ENCODE peak calls at places on chromosome 15, in eight cellular contexts. S, O, U, A, H, Q, X and M are unnamed samples.

GRCh38 chr15:40899536-40900207 is 5.4 kb downstream of the VPS18 start:
- DNase-seq in S (no peak), O (no peak), U (no peak), A (no peak), H (no peak), Q (no peak), X (no peak), M (no peak)

GRCh38 chr15:101049282-101049681 is 130.1 kb downstream of the LRRK1 start:
- DNase-seq in S (peak; percentile 17), O (no peak), U (no peak), A (no peak), H (no peak), Q (no peak), X (no peak), M (no peak)

GRCh38 chr15:59958288-59958687 is 45.8 kb upstream of the FOXB1 start:
- DNase-seq in S (no peak), O (no peak), U (no peak), A (no peak), H (no peak), Q (no peak), X (no peak), M (no peak)

GRCh38 chr15:101358895-101359294 is 63.8 kb upstream of the SNRPA1 start:
- DNase-seq in S (no peak), O (no peak), U (peak; percentile 37), A (no peak), H (no peak), Q (no peak), X (no peak), M (no peak)

GRCh38 chr15:93298901-93299300 is 209.9 kb upstream of the RGMA start:
- DNase-seq in S (no peak), O (no peak), U (no peak), A (no peak), H (no peak), Q (peak; percentile 18), X (no peak), M (no peak)

GRCh38 chr15:39746176-39746575 is 36.5 kb downstream of the FSIP1 start:
- DNase-seq in S (no peak), O (no peak), U (no peak), A (no peak), H (no peak), Q (peak; percentile 11), X (no peak), M (no peak)

GRCh38 chr15:87620393-87620792 is 636.1 kb downstream of the NTRK3 start:
- DNase-seq in S (no peak), O (no peak), U (no peak), A (no peak), H (no peak), Q (no peak), X (no peak), M (no peak)

GRCh38 chr15:31267161-31268107 is 59.2 kb upstream of the KLF13 start:
- DNase-seq in S (no peak), O (no peak), U (no peak), A (no peak), H (no peak), Q (no peak), X (no peak), M (no peak)

GRCh38 chr15:45148076-45149059 is 18.6 kb downstream of the DUOX1 start:
- DNase-seq in S (peak; percentile 82), O (no peak), U (no peak), A (no peak), H (no peak), Q (no peak), X (no peak), M (no peak)
- TF ChIP-seq REST in S (no peak), O (no peak), U (no peak), A (no peak), H (no peak), Q (no peak), X (no peak), M (no peak)

DNA sequence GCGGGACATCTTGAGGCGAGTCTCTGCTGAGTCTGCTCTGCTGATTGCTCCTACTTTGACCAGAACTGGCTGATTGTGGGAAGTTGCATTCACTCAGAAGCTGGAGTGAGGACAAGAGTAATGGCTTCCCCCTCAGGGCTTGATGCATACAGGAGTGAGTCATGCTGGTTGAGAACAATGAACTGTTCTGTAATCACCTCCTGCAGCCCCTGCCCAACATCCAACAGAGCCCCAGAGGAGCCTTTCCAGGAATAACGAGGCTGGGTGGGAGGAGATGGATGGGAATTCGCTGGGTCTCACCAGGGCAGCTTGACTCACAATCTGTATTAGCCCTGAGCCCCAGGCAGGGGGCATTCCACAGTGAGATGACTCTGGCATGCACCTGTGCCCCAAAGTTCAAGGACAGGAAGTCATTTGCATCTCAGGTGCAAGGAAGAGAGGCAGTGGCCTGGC is 85.0 kb downstream of the RAB11A start:
- DNase-seq in S (peak; percentile 36), O (peak; percentile 35), U (peak; percentile 79), A (no peak), H (peak; percentile 31), Q (no peak), X (no peak), M (no peak)
- TF ChIP-seq REST in S (no peak), O (no peak), U (no peak), A (no peak), H (no peak), Q (no peak), X (no peak), M (no peak)

GRCh38 chr15:89369548-89369947 is 34.9 kb upstream of the POLG start:
- DNase-seq in S (no peak), O (no peak), U (no peak), A (no peak), H (no peak), Q (no peak), X (no peak), M (no peak)

GRCh38 chr15:89368566-89369223 is 34.1 kb upstream of the POLG start:
- DNase-seq in S (peak; percentile 75), O (no peak), U (peak; percentile 82), A (no peak), H (no peak), Q (no peak), X (no peak), M (no peak)

GRCh38 chr15:89365457-89366055 is 30.9 kb upstream of the POLG start:
- DNase-seq in S (no peak), O (no peak), U (peak; percentile 42), A (no peak), H (no peak), Q (no peak), X (no peak), M (no peak)

GRCh38 chr15:89366656-89367393 is 32.2 kb upstream of the POLG start:
- DNase-seq in S (no peak), O (no peak), U (no peak), A (no peak), H (no peak), Q (no peak), X (no peak), M (no peak)

DNA sequence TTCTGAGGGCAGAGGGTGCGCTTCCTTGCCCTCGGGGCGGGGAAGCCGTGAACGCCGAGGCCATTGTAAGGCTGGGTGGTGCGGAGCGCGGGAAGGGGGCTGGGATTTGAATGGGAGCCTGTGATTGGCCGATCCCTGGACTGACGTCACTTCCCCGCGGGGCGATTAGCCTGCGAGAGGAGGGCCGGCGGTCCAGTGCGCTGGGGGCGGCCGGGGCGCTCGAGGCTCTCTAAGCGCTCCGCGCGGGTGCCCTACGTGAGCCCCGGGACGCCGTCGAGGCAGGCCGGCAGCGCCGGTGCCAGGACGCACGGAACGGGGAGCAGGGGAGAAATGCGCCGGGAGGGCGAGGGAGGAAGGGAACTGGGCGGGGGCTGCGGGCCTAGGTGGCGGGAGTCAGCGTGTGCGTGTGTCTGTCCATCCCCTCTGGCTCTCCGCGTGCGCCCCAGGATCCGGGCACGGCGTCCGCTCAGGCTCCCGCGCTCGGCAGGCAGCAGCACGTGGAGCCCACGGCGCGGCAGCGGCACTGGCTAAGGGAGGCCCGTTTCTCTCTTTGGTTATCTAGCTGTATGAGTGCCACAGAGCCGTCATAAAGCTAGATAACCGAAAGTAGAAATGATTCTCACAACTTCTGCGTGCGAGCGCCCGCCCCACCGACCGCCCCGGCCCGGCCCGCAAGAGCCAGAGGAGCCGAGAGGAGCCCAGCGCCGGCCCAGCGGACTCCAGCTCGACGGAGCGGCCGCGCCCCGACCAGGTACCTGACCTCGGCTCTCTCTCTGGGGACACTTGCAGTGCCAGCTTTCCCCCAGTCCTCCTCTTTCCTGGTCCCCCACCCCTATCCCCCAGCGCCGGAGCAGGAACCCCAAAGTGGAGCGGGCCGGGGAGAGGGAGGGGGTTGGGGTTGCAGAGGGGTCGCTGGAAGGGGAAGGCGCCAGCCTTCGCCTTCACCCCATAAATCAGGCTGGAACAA is 33.1 kb upstream of the POLG start:
- DNase-seq in S (peak; percentile 98), O (peak; percentile 64), U (peak; percentile 89), A (no peak), H (no peak), Q (no peak), X (peak; percentile 95), M (no peak)
- TF ChIP-seq REST in S (no peak), O (no peak), U (peak; percentile 27), A (no peak), H (no peak), Q (no peak), X (peak; percentile 43), M (no peak)

GRCh38 chr15:25439456-25439836 is 622 bp upstream of the UBE3A start:
- DNase-seq in S (no peak), O (peak; percentile 17), U (peak; percentile 27), A (no peak), H (peak; percentile 6), Q (no peak), X (peak; percentile 7), M (no peak)
- TF ChIP-seq REST in S (no peak), O (no peak), U (no peak), A (no peak), H (no peak), Q (no peak), X (no peak), M (no peak)

GRCh38 chr15:85414495-85414894 is 34.1 kb downstream of the AKAP13 start:
- DNase-seq in S (no peak), O (peak; percentile 52), U (no peak), A (no peak), H (no peak), Q (no peak), X (no peak), M (no peak)

GRCh38 chr15:85415779-85416178 is 35.4 kb downstream of the AKAP13 start:
- DNase-seq in S (no peak), O (peak; percentile 40), U (no peak), A (no peak), H (no peak), Q (no peak), X (no peak), M (no peak)

GRCh38 chr15:85414991-85415390 is 34.6 kb downstream of the AKAP13 start:
- DNase-seq in S (no peak), O (no peak), U (no peak), A (no peak), H (no peak), Q (no peak), X (no peak), M (no peak)

GRCh38 chr15:85412956-85413854 is 32.8 kb downstream of the AKAP13 start:
- DNase-seq in S (peak; percentile 27), O (peak; percentile 93), U (no peak), A (peak; percentile 96), H (peak; percentile 88), Q (peak; percentile 78), X (no peak), M (peak; percentile 97)

GRCh38 chr15:85414037-85414436 is 33.6 kb downstream of the AKAP13 start:
- DNase-seq in S (no peak), O (no peak), U (no peak), A (no peak), H (no peak), Q (no peak), X (no peak), M (no peak)
- TF ChIP-seq REST in S (no peak), O (no peak), U (no peak), A (no peak), H (no peak), Q (no peak), X (no peak), M (no peak)